ENCODE peak calls at places on chromosome 14, in seven cellular contexts. H, L, E, U, M, Z and V are unnamed samples.

GRCh38 chr14:31038521-31039166 is 12.5 kb upstream of the STRN3 start:
- DNase-seq in M (no peak), H (no peak), L (no peak), U (peak), E (no peak), Z (no peak), V (no peak)

GRCh38 chr14:75579882-75580281 is 1.5 kb downstream of the FLVCR2 start:
- DNase-seq in L (peak), M (no peak), E (no peak), U (no peak), Z (no peak), H (no peak), V (no peak)

GRCh38 chr14:34324363-34324795 is 137.7 kb downstream of the SPTSSA start:
- DNase-seq in U (peak), L (no peak), M (peak), H (peak), E (no peak), Z (no peak), V (no peak)

GRCh38 chr14:75361751-75362433 is 65.9 kb upstream of the JDP2 start:
- DNase-seq in U (no peak), Z (no peak), H (no peak), E (peak), L (no peak), M (no peak), V (no peak)

GRCh38 chr14:51242545-51243490 is 2.8 kb downstream of the TMX1 start:
- DNase-seq in H (no peak), Z (no peak), L (no peak), M (peak), E (no peak), U (no peak), V (no peak)

GRCh38 chr14:99955826-99956455 is 109.3 kb upstream of the EVL start:
- DNase-seq in Z (no peak), M (no peak), H (peak), L (no peak), U (no peak), E (no peak), V (no peak)

GRCh38 chr14:35342160-35343010 is 50.2 kb downstream of the PSMA6 start:
- DNase-seq in L (peak), M (no peak), E (peak), H (no peak), Z (no peak), U (no peak), V (no peak)

GRCh38 chr14:54653764-54654469 is 87.0 kb downstream of the SAMD4A start:
- DNase-seq in U (no peak), E (no peak), H (peak), L (no peak), Z (no peak), M (no peak), V (no peak)

GRCh38 chr14:21069388-21070082 is 569 bp upstream of the ARHGEF40 start:
- DNase-seq in L (peak), E (peak), Z (no peak), H (no peak), U (no peak), M (peak), V (no peak)

GRCh38 chr14:80653951-80654350 is 287.6 kb downstream of the CEP128 start:
- DNase-seq in M (no peak), H (no peak), U (no peak), L (no peak), E (no peak), Z (no peak), V (no peak)

GRCh38 chr14:99348816-99349609 is 77.0 kb upstream of the BCL11B start:
- DNase-seq in M (no peak), L (no peak), E (no peak), Z (no peak), H (no peak), U (no peak), V (peak)

GRCh38 chr14:72523397-72524157 is 370.3 kb downstream of the DPF3 start:
- DNase-seq in M (no peak), Z (no peak), L (no peak), U (no peak), E (no peak), H (no peak), V (no peak)

GRCh38 chr14:91070572-91070971 is 10.1 kb upstream of the RPS6KA5 start:
- DNase-seq in H (no peak), E (no peak), Z (no peak), M (no peak), L (no peak), U (no peak), V (no peak)

GRCh38 chr14:43413094-43413493 is 1094.0 kb downstream of the FSCB start:
- DNase-seq in E (no peak), L (no peak), H (no peak), Z (no peak), M (no peak), U (no peak), V (no peak)

GRCh38 chr14:75428230-75429104 is 645 bp downstream of the JDP2 start:
- DNase-seq in M (no peak), H (peak), E (no peak), L (no peak), U (no peak), Z (peak), V (peak)

GRCh38 chr14:36424478-36425102 is 95.4 kb downstream of the NKX2-1 start:
- DNase-seq in L (no peak), E (no peak), M (no peak), U (no peak), H (no peak), Z (no peak), V (no peak)

GRCh38 chr14:61558271-61558670 is 137.0 kb upstream of the HIF1A start:
- DNase-seq in U (no peak), M (no peak), L (no peak), E (peak), Z (no peak), H (no peak), V (no peak)

GRCh38 chr14:103561381-103562134 is 899 bp downstream of the BAG5 start:
- DNase-seq in L (no peak), E (peak), U (peak), M (peak), Z (no peak), H (peak), V (no peak)

GRCh38 chr14:101961011-101961721 is 3.2 kb upstream of the DYNC1H1 start:
- DNase-seq in U (peak), E (peak), M (peak), L (no peak), H (peak), Z (peak), V (peak)

GRCh38 chr14:102927878-102928411 is 5.5 kb downstream of the AMN start:
- DNase-seq in L (no peak), M (no peak), U (no peak), E (no peak), H (no peak), Z (no peak), V (no peak)

GRCh38 chr14:24334431-24335271 is at the start of gene ADCY4:
- DNase-seq in M (no peak), H (no peak), L (no peak), Z (no peak), E (peak), U (no peak), V (peak)

GRCh38 chr14:56989359-56989758 is 179.1 kb upstream of the OTX2 start:
- DNase-seq in Z (no peak), U (no peak), L (no peak), M (no peak), E (no peak), H (no peak), V (no peak)

GRCh38 chr14:96455588-96455987 is 46.6 kb upstream of the PAPOLA start:
- DNase-seq in E (no peak), M (no peak), L (no peak), U (no peak), Z (no peak), H (no peak), V (no peak)

GRCh38 chr14:105840266-105841021 is 314.1 kb downstream of the TMEM121 start:
- DNase-seq in Z (no peak), L (no peak), H (no peak), E (peak), M (no peak), U (no peak), V (no peak)

GRCh38 chr14:69090187-69090789 is 62.6 kb downstream of the DCAF5 start:
- DNase-seq in E (no peak), M (peak), Z (no peak), U (peak), H (peak), L (no peak), V (no peak)

GRCh38 chr14:98564541-98564940 is 707.5 kb downstream of the BCL11B start:
- DNase-seq in E (no peak), U (peak), L (no peak), M (no peak), Z (no peak), H (peak), V (no peak)

GRCh38 chr14:104218361-104219180 is 80.2 kb downstream of the KIF26A start:
- DNase-seq in Z (no peak), M (no peak), E (no peak), L (no peak), U (no peak), H (no peak), V (no peak)

GRCh38 chr14:104588066-104588857 is 8.7 kb downstream of the C14orf180 start:
- DNase-seq in E (no peak), U (no peak), M (no peak), L (no peak), Z (no peak), H (no peak), V (no peak)

GRCh38 chr14:100844846-100845245 is 18.9 kb downstream of the MEG3 start:
- DNase-seq in Z (no peak), L (no peak), E (no peak), H (no peak), M (no peak), U (no peak), V (no peak)

GRCh38 chr14:50734950-50735697 is 67.0 kb upstream of the SAV1 start:
- DNase-seq in Z (no peak), L (no peak), M (no peak), U (peak), H (peak), E (no peak), V (no peak)

GRCh38 chr14:104665663-104666522 is 23.5 kb upstream of the INF2 start:
- DNase-seq in U (peak), M (peak), H (peak), L (peak), E (no peak), Z (peak), V (no peak)

GRCh38 chr14:88639221-88639620 is 76.4 kb downstream of the ZC3H14 start:
- DNase-seq in M (no peak), U (no peak), H (no peak), Z (no peak), E (no peak), L (no peak), V (no peak)

GRCh38 chr14:78316058-78316457 is 145.9 kb downstream of the NRXN3 start:
- DNase-seq in M (no peak), L (no peak), Z (no peak), H (no peak), E (no peak), U (no peak), V (no peak)

GRCh38 chr14:77151245-77151644 is 9.7 kb upstream of the ZDHHC22 start:
- DNase-seq in L (no peak), Z (no peak), M (peak), H (peak), U (no peak), E (no peak), V (no peak)

GRCh38 chr14:77302926-77303325 is 17.8 kb downstream of the POMT2 start:
- DNase-seq in U (peak), L (no peak), M (no peak), E (no peak), Z (no peak), H (peak), V (no peak)

GRCh38 chr14:60331201-60332045 is 82.4 kb downstream of the PPM1A start:
- DNase-seq in U (peak), H (peak), Z (peak), L (peak), E (peak), M (peak), V (no peak)